ENCODE peak calls at places on chromosome 7, in ten cellular contexts. K is WERI-Rb-1, G is heart left ventricle, S is GM23338, D is gastrocnemius medialis, V is brain microvascular endothelial cell, Z is colonic mucosa, F is GM06990, W is psoas muscle, Q is suprapubic skin. O is an unnamed sample. For H3K27me3, the result is how much of the 10 kb centered on the place peaks cover.

GRCh38 chr7:128053023-128053422 is 21.8 kb upstream of the LRRC4 start:
- DNase-seq in K (no peak), G (no peak), S (no peak), D (no peak), V (no peak), Z (no peak), F (no peak), W (no peak), Q (no peak), O (no peak)

GRCh38 chr7:157650131-157650631 is 313.4 kb downstream of the DNAJB6 start:
- DNase-seq in K (no peak), G (no peak), S (no peak), D (no peak), V (no peak), Z (no peak), F (no peak), W (no peak), Q (peak), O (no peak)

GRCh38 chr7:37248396-37248836 is 200.2 kb downstream of the ELMO1 start:
- DNase-seq in K (no peak), G (peak), S (peak), D (peak), V (no peak), Z (no peak), F (no peak), W (peak), Q (no peak), O (no peak)

GRCh38 chr7:47008461-47008860 is 573.5 kb downstream of the TNS3 start:
- DNase-seq in K (no peak), G (no peak), S (no peak), D (no peak), V (peak), Z (no peak), F (no peak), W (no peak), Q (no peak), O (no peak)

GRCh38 chr7:141577043-141577839 is 26.0 kb downstream of the AGK start:
- DNase-seq in K (no peak), G (no peak), S (peak), D (no peak), V (no peak), Z (no peak), F (no peak), W (no peak), Q (no peak), O (no peak)

GRCh38 chr7:455110-455928 is 64.3 kb downstream of the PDGFA start:
- DNase-seq in K (no peak), G (peak), S (no peak), D (no peak), V (no peak), Z (no peak), F (no peak), W (peak), Q (no peak), O (no peak)

GRCh38 chr7:142886866-142887265 is 1.3 kb upstream of the TRPV6 start:
- DNase-seq in K (no peak), G (no peak), S (no peak), D (no peak), V (no peak), Z (no peak), F (no peak), W (no peak), Q (peak), O (no peak)

GRCh38 chr7:103887853-103888602 is 101.4 kb downstream of the RELN start:
- DNase-seq in K (no peak), G (no peak), S (peak), D (no peak), V (no peak), Z (no peak), F (no peak), W (no peak), Q (no peak), O (no peak)

GRCh38 chr7:149495785-149496641 is 1.6 kb downstream of the ZNF746 start:
- DNase-seq in K (no peak), G (peak), S (no peak), D (peak), V (peak), Z (peak), F (no peak), W (peak), Q (no peak), O (no peak)

GRCh38 chr7:155216475-155217272 is 81.0 kb upstream of the INSIG1 start:
- DNase-seq in K (no peak), G (no peak), S (no peak), D (no peak), V (no peak), Z (no peak), F (no peak), W (no peak), Q (no peak), O (no peak)

GRCh38 chr7:105760549-105761447 is 115.6 kb downstream of the ATXN7L1 start:
- DNase-seq in K (no peak), G (no peak), S (no peak), D (no peak), V (no peak), Z (no peak), F (no peak), W (no peak), Q (no peak), O (no peak)

GRCh38 chr7:41466760-41467384 is 236.0 kb downstream of the INHBA start:
- DNase-seq in K (no peak), G (no peak), S (no peak), D (no peak), V (no peak), Z (no peak), F (no peak), W (no peak), Q (no peak), O (no peak)

DNA sequence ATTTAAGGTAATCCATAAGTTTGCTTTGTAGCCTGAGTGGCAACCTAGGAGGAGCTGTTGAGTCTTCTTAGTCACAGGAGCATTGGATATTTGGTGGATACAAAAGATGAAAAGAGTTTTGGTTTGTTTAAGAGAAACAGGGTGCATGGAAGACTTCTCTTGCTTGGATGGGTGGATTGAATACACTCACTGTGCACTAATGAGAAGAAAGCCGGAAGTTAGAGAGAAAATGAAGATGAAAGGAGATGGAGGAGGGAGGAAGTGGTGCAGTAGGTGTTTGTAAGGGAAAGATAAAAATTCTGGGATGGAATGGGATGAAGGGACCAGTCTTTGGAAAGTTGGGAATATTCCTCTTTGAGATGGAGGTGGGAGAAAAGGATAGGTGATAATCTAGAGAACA is 7.7 kb downstream of the MDFIC start:
- DNase-seq in K (no peak), G (no peak), S (no peak), D (no peak), V (no peak), Z (no peak), F (no peak), W (no peak), Q (no peak), O (no peak)
- TF ChIP-seq CTCF in K (no peak), G (no peak), S (peak), D (no peak), V (peak), Z (no peak), F (peak), W (no peak), Q (no peak), O (no peak)

GRCh38 chr7:69476416-69476815 is 121.9 kb upstream of the AUTS2 start:
- DNase-seq in K (no peak), G (no peak), S (no peak), D (no peak), V (no peak), Z (no peak), F (no peak), W (no peak), Q (no peak), O (no peak)
- H3K4me3 ChIP-seq in K (no peak), G (no peak), S (no peak), D (no peak), V (no peak), Z (no peak), F (no peak), W (no peak), Q (no peak), O (no peak)

GRCh38 chr7:130353196-130353595 is 8.6 kb downstream of the CPA5 start:
- DNase-seq in K (no peak), G (no peak), S (no peak), D (no peak), V (no peak), Z (no peak), F (no peak), W (no peak), Q (peak), O (peak)

GRCh38 chr7:130350945-130351663 is 6.5 kb downstream of the CPA5 start:
- DNase-seq in K (peak), G (peak), S (no peak), D (no peak), V (no peak), Z (no peak), F (peak), W (no peak), Q (peak), O (no peak)

GRCh38 chr7:130352335-130353074 is 7.9 kb downstream of the CPA5 start:
- DNase-seq in K (no peak), G (no peak), S (no peak), D (no peak), V (peak), Z (no peak), F (no peak), W (no peak), Q (peak), O (no peak)

GRCh38 chr7:130351664-130352015 is 7.0 kb downstream of the CPA5 start:
- DNase-seq in K (no peak), G (no peak), S (no peak), D (no peak), V (no peak), Z (no peak), F (no peak), W (no peak), Q (peak), O (no peak)

DNA sequence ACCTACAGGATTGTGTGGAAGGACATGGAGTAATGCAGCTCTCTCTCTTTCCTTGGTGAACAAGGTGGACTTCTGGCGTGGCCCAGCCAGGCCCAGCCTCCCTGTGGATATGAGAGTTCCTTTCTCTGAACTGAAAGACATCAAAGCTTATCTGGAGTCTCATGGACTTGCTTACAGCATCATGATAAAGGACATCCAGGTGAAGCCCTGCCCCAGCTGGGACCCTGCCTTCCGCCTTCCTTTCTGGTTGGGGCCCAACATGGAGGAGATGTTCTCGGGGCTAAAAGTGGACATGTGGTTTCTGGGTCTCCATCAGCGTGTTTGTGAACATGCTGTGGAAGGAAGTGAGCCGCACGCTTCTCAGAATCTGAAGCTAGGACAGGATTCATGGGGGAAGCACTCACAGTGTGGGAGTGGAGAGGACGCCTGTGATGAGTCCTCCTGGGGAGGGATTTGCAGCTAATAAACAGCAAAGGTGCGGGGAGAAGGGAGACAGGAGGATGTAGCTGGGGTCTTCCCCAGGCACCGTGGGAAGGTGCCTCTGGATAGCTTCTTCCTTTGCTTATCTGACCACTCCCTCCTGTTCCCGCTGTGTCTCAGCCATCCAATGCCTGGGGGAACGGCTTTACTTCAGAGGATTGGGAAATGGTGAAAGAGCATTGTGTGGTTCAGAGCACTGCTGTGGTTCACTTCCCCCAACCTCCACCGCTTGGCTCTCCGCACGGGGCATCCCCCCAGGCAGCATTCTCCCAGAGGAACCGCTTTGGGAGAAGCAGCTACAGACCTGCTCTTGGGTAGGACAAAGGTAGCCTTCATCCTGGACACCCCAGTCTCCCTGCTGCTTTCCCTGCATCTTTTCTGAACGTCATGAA is 5.5 kb downstream of the CPA5 start:
- DNase-seq in K (no peak), G (peak), S (no peak), D (no peak), V (no peak), Z (no peak), F (peak), W (no peak), Q (peak), O (peak)
- H3K27me3 ChIP-seq in K (under half), G (under half), S (under half), D (under half), V (under half), Z (under half), F (under half), W (under half), Q (under half), O (under half)

DNA sequence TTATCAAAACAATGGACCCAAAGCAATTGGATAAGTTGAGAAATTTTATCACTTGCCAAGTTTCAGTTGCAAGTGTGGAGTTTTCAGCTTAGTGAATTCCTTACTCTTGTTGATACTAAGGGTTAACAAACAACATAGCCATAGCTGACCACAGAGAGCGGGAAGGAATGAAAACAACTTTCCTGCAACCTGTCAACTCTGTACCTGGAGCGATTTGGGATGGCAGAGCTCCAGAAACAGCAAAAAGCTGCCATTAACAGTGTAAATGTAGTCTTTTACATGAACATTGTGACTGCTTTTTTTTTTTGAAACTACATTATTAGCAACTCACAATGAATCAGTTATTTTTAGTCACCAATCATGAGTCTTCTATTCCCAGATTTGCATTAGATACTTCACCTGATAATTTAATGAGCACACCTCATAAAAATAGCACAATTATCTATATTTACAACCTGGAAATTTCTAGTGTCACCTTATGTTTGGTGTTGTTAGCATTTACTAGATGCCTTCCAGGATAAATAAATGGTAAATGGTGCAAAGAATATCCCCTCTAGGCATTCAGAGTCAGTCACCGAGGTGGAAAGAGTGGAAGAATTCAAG is 47.6 kb upstream of the RAPGEF5 start:
- DNase-seq in K (no peak), G (no peak), S (no peak), D (no peak), V (no peak), Z (no peak), F (no peak), W (no peak), Q (no peak), O (no peak)
- TF ChIP-seq CTCF in K (no peak), G (no peak), S (no peak), D (no peak), V (no peak), Z (no peak), F (no peak), W (no peak), Q (no peak), O (no peak)

O was measured in Caco-2.